ENCODE peak calls at places on chromosome 6, in eight cellular contexts. One of them, this sample, is unnamed.

GRCh38 chr6:67336014-67336413 is 1299.1 kb upstream of the ADGRB3 start:
- DNase-seq in non-pigmented ciliary epithelial cell: no peak
- DNase-seq in iris pigment epithelial cell: peak; percentile 14
- DNase-seq in cardiac muscle cell: no peak
- DNase-seq in pons: no peak
- DNase-seq in stromal cell of bone marrow: no peak
- DNase-seq in substantia nigra: no peak
- DNase-seq in left lung: no peak
- DNase-seq in this sample: no peak

GRCh38 chr6:47908271-47908670 is 126.4 kb downstream of the OPN5 start:
- DNase-seq in iris pigment epithelial cell: no peak
- DNase-seq in left lung: no peak
- DNase-seq in stromal cell of bone marrow: no peak
- DNase-seq in non-pigmented ciliary epithelial cell: no peak
- DNase-seq in substantia nigra: no peak
- DNase-seq in pons: no peak
- DNase-seq in cardiac muscle cell: no peak
- DNase-seq in this sample: no peak

GRCh38 chr6:85670573-85670972 is 27.9 kb upstream of the SYNCRIP start:
- DNase-seq in iris pigment epithelial cell: peak; percentile 76
- DNase-seq in cardiac muscle cell: peak; percentile 75
- DNase-seq in pons: no peak
- DNase-seq in substantia nigra: no peak
- DNase-seq in non-pigmented ciliary epithelial cell: no peak
- DNase-seq in left lung: no peak
- DNase-seq in stromal cell of bone marrow: no peak
- DNase-seq in this sample: no peak

GRCh38 chr6:164086326-164086887 is 671.9 kb downstream of the QKI start:
- DNase-seq in pons: no peak
- DNase-seq in left lung: no peak
- DNase-seq in stromal cell of bone marrow: no peak
- DNase-seq in iris pigment epithelial cell: no peak
- DNase-seq in cardiac muscle cell: no peak
- DNase-seq in substantia nigra: no peak
- DNase-seq in non-pigmented ciliary epithelial cell: no peak
- DNase-seq in this sample: no peak

GRCh38 chr6:32785781-32786533 is 22.6 kb upstream of the HLA-DQB2 start:
- DNase-seq in cardiac muscle cell: peak; percentile 77
- DNase-seq in non-pigmented ciliary epithelial cell: no peak
- DNase-seq in left lung: no peak
- DNase-seq in stromal cell of bone marrow: peak; percentile 57
- DNase-seq in iris pigment epithelial cell: peak; percentile 65
- DNase-seq in pons: peak; percentile 88
- DNase-seq in substantia nigra: no peak
- DNase-seq in this sample: peak; percentile 68

GRCh38 chr6:165552248-165552736 is 110.7 kb downstream of the PDE10A start:
- DNase-seq in non-pigmented ciliary epithelial cell: no peak
- DNase-seq in cardiac muscle cell: no peak
- DNase-seq in left lung: no peak
- DNase-seq in iris pigment epithelial cell: no peak
- DNase-seq in pons: no peak
- DNase-seq in substantia nigra: no peak
- DNase-seq in stromal cell of bone marrow: no peak
- DNase-seq in this sample: no peak

GRCh38 chr6:1029196-1029595 is 282.7 kb upstream of the FOXQ1 start:
- DNase-seq in non-pigmented ciliary epithelial cell: no peak
- DNase-seq in stromal cell of bone marrow: no peak
- DNase-seq in cardiac muscle cell: no peak
- DNase-seq in substantia nigra: no peak
- DNase-seq in iris pigment epithelial cell: no peak
- DNase-seq in pons: no peak
- DNase-seq in left lung: no peak
- DNase-seq in this sample: no peak

GRCh38 chr6:147268254-147268653 is 64.0 kb downstream of the STXBP5 start:
- DNase-seq in non-pigmented ciliary epithelial cell: peak; percentile 17
- DNase-seq in cardiac muscle cell: no peak
- DNase-seq in left lung: no peak
- DNase-seq in substantia nigra: no peak
- DNase-seq in stromal cell of bone marrow: no peak
- DNase-seq in pons: no peak
- DNase-seq in iris pigment epithelial cell: peak; percentile 77
- DNase-seq in this sample: no peak

GRCh38 chr6:15365273-15365687 is 119.4 kb downstream of the JARID2 start:
- DNase-seq in stromal cell of bone marrow: peak; percentile 64
- DNase-seq in left lung: peak; percentile 86
- DNase-seq in cardiac muscle cell: peak; percentile 93
- DNase-seq in substantia nigra: no peak
- DNase-seq in non-pigmented ciliary epithelial cell: peak; percentile 68
- DNase-seq in pons: peak; percentile 81
- DNase-seq in iris pigment epithelial cell: peak; percentile 89
- DNase-seq in this sample: peak; percentile 80

GRCh38 chr6:150711584-150712501 is 112.2 kb downstream of the PLEKHG1 start:
- DNase-seq in non-pigmented ciliary epithelial cell: no peak
- DNase-seq in stromal cell of bone marrow: no peak
- DNase-seq in iris pigment epithelial cell: no peak
- DNase-seq in substantia nigra: no peak
- DNase-seq in pons: no peak
- DNase-seq in cardiac muscle cell: peak; percentile 70
- DNase-seq in left lung: no peak
- DNase-seq in this sample: no peak

GRCh38 chr6:68967549-68968300 is 332.6 kb downstream of the ADGRB3 start:
- DNase-seq in cardiac muscle cell: peak; percentile 71
- DNase-seq in pons: peak; percentile 84
- DNase-seq in left lung: peak; percentile 40
- DNase-seq in iris pigment epithelial cell: peak; percentile 25
- DNase-seq in substantia nigra: no peak
- DNase-seq in non-pigmented ciliary epithelial cell: no peak
- DNase-seq in stromal cell of bone marrow: peak; percentile 22
- DNase-seq in this sample: peak; percentile 71

This sample was measured in globus pallidus.